ENCODE peak calls at places on chromosome 12, in ten cellular contexts. M, U, D, V, F, X, Z, O, P and J are unnamed samples.

GRCh38 chr12:102885043-102885932 is 31.8 kb downstream of the PAH start:
- DNase-seq in M (no peak), X (no peak), O (no peak), V (no peak), P (no peak), U (no peak), D (no peak), Z (no peak), F (no peak), J (no peak)

GRCh38 chr12:112539221-112539620 is 120.5 kb downstream of the PTPN11 start:
- DNase-seq in P (no peak), M (no peak), F (no peak), O (no peak), Z (no peak), X (no peak), D (no peak), U (no peak), V (no peak), J (no peak)

GRCh38 chr12:65465766-65466547 is 187.5 kb downstream of the MSRB3 start:
- DNase-seq in Z (no peak), M (no peak), P (no peak), X (no peak), O (no peak), U (no peak), V (no peak), F (no peak), D (no peak), J (no peak)

GRCh38 chr12:91986084-91986483 is 159.6 kb downstream of the BTG1 start:
- DNase-seq in V (no peak), Z (no peak), F (no peak), X (no peak), U (no peak), P (no peak), M (no peak), O (no peak), D (no peak), J (no peak)

GRCh38 chr12:3558255-3558654 is 67.3 kb downstream of the PRMT8 start:
- DNase-seq in O (no peak), F (no peak), Z (no peak), X (no peak), U (no peak), M (no peak), P (no peak), V (no peak), D (no peak), J (no peak)

GRCh38 chr12:121536929-121537813 is 43.7 kb downstream of the KDM2B start:
- DNase-seq in O (peak; percentile 79), M (peak; percentile 96), U (peak; percentile 35), F (peak; percentile 74), P (peak; percentile 87), D (peak; percentile 97), X (peak; percentile 95), Z (peak; percentile 57), V (peak; percentile 11), J (peak; percentile 68)

GRCh38 chr12:110766311-110767154 is 23.8 kb upstream of the PPP1CC start:
- DNase-seq in D (no peak), V (no peak), X (no peak), U (no peak), O (no peak), P (no peak), F (no peak), M (no peak), Z (no peak), J (no peak)

GRCh38 chr12:32533971-32534590 is 134.7 kb downstream of the FGD4 start:
- DNase-seq in Z (no peak), U (peak; percentile 66), D (peak; percentile 36), F (peak; percentile 96), O (peak; percentile 22), P (peak; percentile 82), M (peak; percentile 33), V (peak; percentile 95), X (peak; percentile 88), J (no peak)

GRCh38 chr12:41697161-41697560 is 447.5 kb downstream of the GXYLT1 start:
- DNase-seq in D (no peak), V (no peak), X (no peak), O (no peak), M (no peak), P (no peak), U (no peak), Z (no peak), F (no peak), J (no peak)

GRCh38 chr12:109544955-109545531 is 28.3 kb downstream of the MMAB start:
- DNase-seq in U (peak; percentile 23), V (no peak), Z (no peak), D (no peak), F (no peak), X (no peak), M (no peak), O (no peak), P (no peak), J (no peak)

GRCh38 chr12:100919116-100919515 is 124.5 kb downstream of the ANO4 start:
- DNase-seq in M (no peak), O (no peak), D (no peak), V (peak; percentile 20), P (no peak), X (no peak), F (no peak), Z (no peak), U (no peak), J (no peak)

GRCh38 chr12:67517181-67517887 is 131.2 kb upstream of the DYRK2 start:
- DNase-seq in O (peak; percentile 60), F (no peak), Z (no peak), X (no peak), M (no peak), D (no peak), V (no peak), P (no peak), U (peak; percentile 90), J (no peak)

GRCh38 chr12:76025601-76026575 is 5.7 kb downstream of the PHLDA1 start:
- DNase-seq in O (no peak), M (no peak), F (peak; percentile 82), P (no peak), Z (no peak), V (no peak), U (peak; percentile 8), D (no peak), X (no peak), J (no peak)

GRCh38 chr12:11949738-11950403 is 120.9 kb upstream of the BCL2L14 start:
- DNase-seq in D (no peak), X (no peak), P (peak; percentile 36), Z (no peak), O (no peak), U (no peak), M (no peak), F (no peak), V (no peak), J (no peak)

GRCh38 chr12:57606399-57606798 is 1.8 kb downstream of the DTX3 start:
- DNase-seq in F (no peak), D (no peak), U (no peak), O (no peak), V (no peak), M (no peak), Z (no peak), X (no peak), P (no peak), J (no peak)

GRCh38 chr12:53441040-53441833 is at the start of gene PRR13:
- DNase-seq in F (peak; percentile 100), V (peak; percentile 98), Z (peak; percentile 98), M (peak; percentile 97), X (peak; percentile 100), U (peak; percentile 98), P (peak; percentile 100), O (peak; percentile 98), D (peak; percentile 97), J (peak; percentile 96)
- TF ChIP-seq CTCF in F (no peak), V (no peak), Z (no peak), M (no peak), X (no peak), U (no peak), P (no peak), O (no peak), D (no peak), J (no peak)

GRCh38 chr12:122819209-122819805 is 15.9 kb upstream of the HIP1R start:
- DNase-seq in D (no peak), Z (no peak), V (no peak), P (no peak), O (no peak), U (no peak), M (no peak), F (no peak), X (peak; percentile 19), J (no peak)

GRCh38 chr12:122825773-122826724 is 9.2 kb upstream of the HIP1R start:
- DNase-seq in V (no peak), X (peak; percentile 61), M (no peak), U (peak; percentile 34), D (no peak), Z (no peak), F (no peak), P (no peak), O (no peak), J (no peak)

GRCh38 chr12:122823429-122823828 is 11.8 kb upstream of the HIP1R start:
- DNase-seq in O (no peak), M (no peak), U (no peak), F (no peak), P (no peak), V (no peak), D (no peak), Z (no peak), X (peak; percentile 34), J (no peak)

GRCh38 chr12:122820838-122821271 is 14.4 kb upstream of the HIP1R start:
- DNase-seq in U (no peak), M (peak; percentile 55), X (peak; percentile 51), V (no peak), F (no peak), Z (no peak), P (no peak), D (peak; percentile 50), O (no peak), J (no peak)

GRCh38 chr12:122820138-122820537 is 15.1 kb upstream of the HIP1R start:
- DNase-seq in P (no peak), X (peak; percentile 41), Z (no peak), D (no peak), M (no peak), O (no peak), F (no peak), U (no peak), V (no peak), J (no peak)
- TF ChIP-seq CTCF in P (no peak), X (no peak), Z (no peak), D (no peak), M (no peak), O (no peak), F (no peak), U (no peak), V (no peak), J (no peak)

GRCh38 chr12:94799136-94799535 is 148.8 kb upstream of the TMCC3 start:
- DNase-seq in Z (no peak), X (no peak), D (no peak), U (peak; percentile 4), M (no peak), P (no peak), F (no peak), V (no peak), O (no peak), J (no peak)
- TF ChIP-seq CTCF in Z (no peak), X (no peak), D (no peak), U (no peak), M (no peak), P (no peak), F (no peak), V (no peak), O (no peak), J (no peak)

DNA sequence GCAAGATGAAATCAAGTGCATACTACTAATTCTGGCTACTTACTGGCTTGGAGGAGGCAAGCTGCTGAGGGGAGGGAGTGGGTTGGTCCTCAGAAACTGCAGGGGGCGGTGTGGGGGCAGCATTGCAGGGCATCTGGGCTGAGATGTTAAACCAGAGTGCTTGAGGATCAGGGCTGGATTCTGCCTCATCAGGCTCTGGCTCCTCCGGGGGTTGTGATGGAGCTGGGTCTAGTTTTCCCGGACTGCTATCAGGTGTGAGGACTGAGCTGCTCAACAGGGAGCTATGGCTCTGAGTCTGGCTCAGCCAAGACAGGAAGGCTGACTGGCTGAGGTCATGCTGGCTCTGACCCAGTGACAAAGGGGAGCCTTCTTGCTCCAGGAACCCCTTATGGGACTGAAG is 28.6 kb downstream of the BAZ2A start:
- DNase-seq in V (no peak), F (peak; percentile 36), X (no peak), D (peak; percentile 44), Z (no peak), O (no peak), P (no peak), U (no peak), M (peak; percentile 51), J (no peak)
- TF ChIP-seq CTCF in V (peak; percentile 36), F (peak; percentile 27), X (no peak), D (peak; percentile 11), Z (no peak), O (no peak), P (no peak), U (no peak), M (no peak), J (peak; percentile 24)